ENCODE peak calls at places on chromosomes 16 and 17, in seven cellular contexts. G is HCT116, U is H1, A is HepG2, N is K562, Q is SK-N-SH, M is GM12878. E is an unnamed sample.
A peak's percentile ranks its signal among the peaks of the same experiment; 100 is the strongest.

GRCh38 chr16:31118223-31119155 is 1.0 kb downstream of the KAT8 start:
- DNase-seq in Q (no peak), G (no peak), A (no peak), U (no peak), N (no peak), M (no peak), E (no peak)

GRCh38 chr16:85935957-85936760 is 37.2 kb downstream of the IRF8 start:
- DNase-seq in A (no peak), G (no peak), M (peak; percentile 89), Q (no peak), U (no peak), N (no peak), E (no peak)

GRCh38 chr17:74796211-74796610 is 20.1 kb upstream of the NAT9 start:
- DNase-seq in U (no peak), A (no peak), N (no peak), M (no peak), Q (no peak), G (no peak), E (no peak)

GRCh38 chr16:73572135-73572534 is 524.2 kb upstream of the ZFHX3 start:
- DNase-seq in M (no peak), N (no peak), Q (no peak), A (no peak), U (no peak), G (no peak), E (peak; percentile 61)

GRCh38 chr16:85111184-85111583 is 1.1 kb downstream of the CIBAR2 start:
- DNase-seq in Q (no peak), A (no peak), U (no peak), N (no peak), M (no peak), G (no peak), E (no peak)

GRCh38 chr16:27489906-27490305 is 59.8 kb downstream of the GTF3C1 start:
- DNase-seq in Q (no peak), M (no peak), A (no peak), N (no peak), U (no peak), G (no peak), E (no peak)

GRCh38 chr17:50203589-50204345 is 2.3 kb upstream of the COL1A1 start:
- DNase-seq in M (no peak), G (no peak), U (no peak), N (no peak), A (no peak), Q (no peak), E (no peak)

GRCh38 chr16:1379863-1380174 is 28.1 kb downstream of the GNPTG start:
- DNase-seq in M (no peak), U (no peak), Q (no peak), G (no peak), N (no peak), A (peak; percentile 32), E (peak; percentile 23)

GRCh38 chr16:54175169-54175551 is 111.4 kb downstream of the IRX3 start:
- DNase-seq in M (no peak), Q (no peak), G (no peak), N (no peak), U (no peak), A (no peak), E (no peak)

GRCh38 chr17:21360048-21360447 is 16.1 kb upstream of the KCNJ12 start:
- DNase-seq in N (no peak), A (no peak), G (no peak), M (no peak), Q (no peak), U (no peak), E (no peak)

GRCh38 chr17:9465216-9465921 is 110.3 kb downstream of the STX8 start:
- DNase-seq in A (no peak), M (no peak), G (no peak), N (no peak), Q (no peak), U (no peak), E (no peak)

GRCh38 chr16:26070595-26071170 is 378.9 kb downstream of the HS3ST4 start:
- DNase-seq in Q (no peak), N (no peak), A (no peak), M (no peak), U (no peak), G (no peak), E (peak; percentile 56)

GRCh38 chr17:14305785-14306496 is 5.1 kb downstream of the HS3ST3B1 start:
- DNase-seq in Q (no peak), G (no peak), U (no peak), A (no peak), N (no peak), M (no peak), E (no peak)

GRCh38 chr17:46072998-46073397 is 73.9 kb downstream of the STH start:
- DNase-seq in M (no peak), Q (no peak), G (no peak), U (no peak), N (no peak), A (peak; percentile 20), E (no peak)

GRCh38 chr17:62761884-62762283 is 46.2 kb downstream of the MARCHF10 start:
- DNase-seq in A (no peak), N (no peak), M (no peak), G (no peak), U (peak; percentile 73), Q (no peak), E (peak; percentile 84)

GRCh38 chr17:43020789-43021738 is 1.1 kb downstream of the VAT1 start:
- DNase-seq in N (peak; percentile 85), U (peak; percentile 66), A (peak; percentile 63), M (no peak), G (no peak), Q (peak; percentile 86), E (no peak)

GRCh38 chr17:35117984-35118383 is 1.7 kb downstream of the RAD51D start:
- DNase-seq in Q (no peak), G (no peak), A (peak; percentile 19), M (peak; percentile 45), U (no peak), N (no peak), E (no peak)

GRCh38 chr16:68059804-68060203 is 25.4 kb upstream of the NFATC3 start:
- DNase-seq in N (no peak), G (no peak), M (no peak), Q (no peak), U (no peak), A (no peak), E (no peak)

GRCh38 chr16:68061396-68061795 is 23.8 kb upstream of the NFATC3 start:
- DNase-seq in U (no peak), Q (no peak), G (no peak), A (no peak), M (no peak), N (no peak), E (no peak)

GRCh38 chr16:68064791-68065365 is 20.3 kb upstream of the NFATC3 start:
- DNase-seq in N (peak; percentile 88), U (peak; percentile 85), A (peak; percentile 61), M (no peak), Q (peak; percentile 77), G (peak; percentile 28), E (no peak)

GRCh38 chr16:68065716-68066305 is 19.4 kb upstream of the NFATC3 start:
- DNase-seq in N (no peak), M (no peak), Q (no peak), A (no peak), U (no peak), G (no peak), E (no peak)

DNA sequence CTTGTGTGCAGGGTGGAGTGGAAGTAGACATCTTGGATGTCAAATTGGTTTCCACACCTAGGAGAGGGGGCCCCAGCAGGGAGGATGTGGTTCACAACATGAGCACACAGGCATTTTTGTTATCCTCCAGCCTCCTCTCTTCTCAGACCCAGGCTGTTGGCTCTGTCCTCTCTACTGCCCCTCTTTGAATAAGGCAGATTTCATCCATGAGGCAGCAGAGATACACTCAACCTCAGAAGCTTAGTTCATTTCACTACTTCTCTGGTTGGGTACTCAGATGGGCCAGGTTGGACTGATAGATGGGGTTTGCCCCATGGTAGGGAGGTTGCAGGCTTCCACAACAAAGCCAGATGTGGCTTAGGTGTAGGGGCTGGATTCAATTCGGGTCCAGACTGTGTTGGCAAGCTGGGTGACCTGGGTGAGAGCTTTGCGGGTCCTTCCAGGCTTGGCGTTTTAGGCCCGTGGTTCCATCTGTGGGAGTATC is 22.2 kb upstream of the NFATC3 start:
- DNase-seq in A (no peak), N (no peak), U (no peak), Q (no peak), M (no peak), G (no peak), E (no peak)
- TF ChIP-seq YY1 in A (no peak), N (no peak), U (no peak), Q (no peak), M (no peak), G (no peak), E (no peak)

GRCh38 chr17:48542956-48543853 is 1.7 kb downstream of the HOXB2 start:
- DNase-seq in M (no peak), G (no peak), U (peak; percentile 84), A (no peak), N (peak; percentile 63), Q (peak; percentile 66), E (no peak)

GRCh38 chr17:48541036-48541573 is 3.8 kb downstream of the HOXB2 start:
- DNase-seq in G (no peak), N (no peak), Q (no peak), A (no peak), U (no peak), M (no peak), E (no peak)

GRCh38 chr17:48540213-48540612 is 4.7 kb downstream of the HOXB2 start:
- DNase-seq in N (no peak), U (no peak), Q (no peak), A (no peak), M (no peak), G (no peak), E (no peak)

GRCh38 chr17:48542114-48542955 is 2.6 kb downstream of the HOXB2 start:
- DNase-seq in G (no peak), U (no peak), M (no peak), A (no peak), Q (no peak), N (no peak), E (no peak)

GRCh38 chr17:48541574-48542113 is 3.3 kb downstream of the HOXB2 start:
- DNase-seq in G (no peak), Q (peak; percentile 44), U (peak; percentile 67), N (peak; percentile 53), A (no peak), M (no peak), E (no peak)
- TF ChIP-seq YY1 in G (no peak), Q (peak; percentile 72), U (peak; percentile 88), N (peak; percentile 64), A (no peak), M (peak; percentile 93), E (no peak)

GRCh38 chr17:36939059-36939943 is 2.0 kb downstream of the LHX1 start:
- DNase-seq in N (no peak), G (no peak), M (no peak), U (no peak), A (no peak), Q (no peak), E (no peak)
- TF ChIP-seq YY1 in N (no peak), G (no peak), M (no peak), U (no peak), A (no peak), Q (no peak), E (no peak)

DNA sequence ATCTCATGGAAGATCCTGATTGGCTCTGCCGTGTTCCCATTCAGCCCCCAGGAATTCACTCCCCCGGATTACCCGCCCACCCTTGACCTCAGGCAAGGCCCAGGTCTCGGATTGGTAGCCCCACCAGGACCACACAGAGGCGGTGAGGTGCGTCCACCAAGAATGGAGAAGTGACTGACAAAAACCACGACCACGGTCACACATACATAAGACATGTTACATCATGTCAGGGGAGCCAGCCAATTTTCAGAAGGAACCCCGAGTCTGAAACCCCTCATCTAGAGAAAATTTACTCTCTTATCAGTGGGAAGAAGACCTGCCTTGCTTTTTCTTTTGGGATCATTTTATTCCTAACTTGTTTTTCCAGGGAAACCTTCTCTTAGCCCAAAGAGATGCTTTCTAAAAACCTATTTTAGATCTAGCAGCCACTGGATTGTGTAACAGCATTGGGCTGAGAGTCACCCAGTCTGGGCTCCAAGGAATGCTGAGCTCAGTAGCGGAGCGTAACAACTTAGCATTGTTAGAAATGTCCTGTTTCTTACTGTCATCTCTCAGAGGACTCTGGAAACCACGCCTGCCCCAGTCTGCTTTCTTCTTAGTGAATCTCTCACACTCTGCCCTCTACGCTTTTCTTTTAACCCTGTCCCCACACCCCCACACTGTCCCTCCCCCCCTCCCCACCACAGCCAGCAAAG is 164.1 kb downstream of the CMIP start:
- DNase-seq in G (no peak), N (peak; percentile 61), A (no peak), Q (no peak), M (no peak), U (no peak), E (no peak)
- TF ChIP-seq YY1 in G (no peak), N (no peak), A (no peak), Q (no peak), M (no peak), U (no peak), E (no peak)